ENCODE peak calls at places on chromosomes 16 and 17, in six cellular contexts. X is activated naive CD8-positive, alpha-beta T cell treated with anti-CD3 and anti-CD28 coated beads, Interleukin-2, amount 50 U/mL, for 24 hours; F is NCI-H2171; T is activated CD4-positive, CD25-positive, alpha-beta regulatory T cell; O is CD4-positive, alpha-beta T cell; P is posterior cingulate gyrus. W is an unnamed sample.

GRCh38 chr16:65763640-65764305 is 602.7 kb upstream of the CDH5 start:
- DNase-seq in X (no peak), F (no peak), T (no peak), O (no peak), P (no peak), W (no peak)

GRCh38 chr17:50845260-50846147 is 10.1 kb downstream of the WFIKKN2 start:
- DNase-seq in X (no peak), F (no peak), T (no peak), O (no peak), P (no peak), W (no peak)

GRCh38 chr17:19384723-19385391 is 2.1 kb downstream of the MFAP4 start:
- DNase-seq in X (no peak), F (peak; percentile 95), T (no peak), O (no peak), P (peak; percentile 87), W (peak; percentile 88)

GRCh38 chr16:21265104-21265825 is 12.8 kb downstream of the CRYM start:
- DNase-seq in X (no peak), F (no peak), T (no peak), O (no peak), P (no peak), W (no peak)

GRCh38 chr17:40646791-40647548 is 648 bp downstream of the SMARCE1 start:
- DNase-seq in X (peak; percentile 50), F (no peak), T (peak; percentile 31), O (no peak), P (no peak), W (no peak)

GRCh38 chr16:9364721-9365693 is 273.6 kb downstream of the HAPSTR1 start:
- DNase-seq in X (no peak), F (no peak), T (no peak), O (no peak), P (peak; percentile 79), W (no peak)

GRCh38 chr17:43338886-43339516 is 59.8 kb upstream of the ARL4D start:
- DNase-seq in X (peak; percentile 69), F (peak; percentile 48), T (peak; percentile 33), O (peak; percentile 57), P (peak; percentile 84), W (peak; percentile 81)

GRCh38 chr16:85715169-85716015 is 26.6 kb upstream of the GINS2 start:
- DNase-seq in X (no peak), F (peak; percentile 75), T (no peak), O (no peak), P (no peak), W (no peak)

GRCh38 chr16:49049191-49049590 is 232.4 kb downstream of the CBLN1 start:
- DNase-seq in X (no peak), F (peak; percentile 61), T (no peak), O (no peak), P (peak; percentile 59), W (no peak)

GRCh38 chr16:22977294-22977697 is 163.3 kb downstream of the HS3ST2 start:
- DNase-seq in X (no peak), F (no peak), T (no peak), O (no peak), P (no peak), W (no peak)

GRCh38 chr16:68596266-68596665 is 48.8 kb upstream of the CDH3 start:
- DNase-seq in X (no peak), F (no peak), T (no peak), O (no peak), P (no peak), W (no peak)

GRCh38 chr17:36721560-36722120 is 120.3 kb downstream of the MRM1 start:
- DNase-seq in X (no peak), F (no peak), T (no peak), O (no peak), P (no peak), W (no peak)

GRCh38 chr17:38702166-38702899 is 2.7 kb upstream of the MLLT6 start:
- DNase-seq in X (peak; percentile 85), F (peak; percentile 74), T (peak; percentile 75), O (peak; percentile 67), P (peak; percentile 69), W (peak; percentile 62)

GRCh38 chr17:64774888-64775600 is 112.9 kb upstream of the SMURF2 start:
- DNase-seq in X (no peak), F (no peak), T (no peak), O (no peak), P (no peak), W (no peak)

GRCh38 chr16:14569213-14569612 is 60.8 kb downstream of the PARN start:
- DNase-seq in X (no peak), F (no peak), T (no peak), O (no peak), P (no peak), W (no peak)

GRCh38 chr17:17675925-17676534 is 5.2 kb upstream of the RAI1 start:
- DNase-seq in X (no peak), F (no peak), T (no peak), O (no peak), P (no peak), W (no peak)

GRCh38 chr17:81918762-81919545 is 978 bp upstream of the SIRT7 start:
- DNase-seq in X (no peak), F (no peak), T (no peak), O (no peak), P (no peak), W (no peak)